ENCODE peak calls at places on chromosomes 16 and 17, in five cellular contexts. O, Q, M, K and Z are unnamed samples.

GRCh38 chr17:46181940-46182339 is 11.3 kb downstream of the KANSL1 start:
- DNase-seq in Q (no peak), O (no peak), K (no peak), M (no peak), Z (no peak)

GRCh38 chr17:48060249-48060648 is 12.1 kb downstream of the NFE2L1 start:
- DNase-seq in K (no peak), M (no peak), O (no peak), Q (no peak), Z (no peak)

GRCh38 chr16:12271006-12271405 is 294.5 kb downstream of the SNX29 start:
- DNase-seq in Q (no peak), K (peak; percentile 69), M (peak; percentile 52), O (no peak), Z (no peak)

GRCh38 chr16:24151482-24151939 is 104.6 kb upstream of the CACNG3 start:
- DNase-seq in O (no peak), M (no peak), K (peak; percentile 55), Q (peak; percentile 5), Z (peak; percentile 10)

GRCh38 chr16:2910441-2910840 is 1.3 kb upstream of the FLYWCH1 start:
- DNase-seq in Q (no peak), K (no peak), M (peak; percentile 19), O (no peak), Z (no peak)

GRCh38 chr16:30185683-30186421 is 2.5 kb downstream of the CORO1A start:
- DNase-seq in K (peak; percentile 26), M (no peak), O (peak; percentile 79), Q (peak; percentile 94), Z (no peak)

GRCh38 chr16:24993722-24994686 is 21.2 kb downstream of the ARHGAP17 start:
- DNase-seq in O (no peak), M (peak; percentile 96), K (no peak), Q (no peak), Z (no peak)

GRCh38 chr16:85537795-85538401 is 75.2 kb upstream of the GSE1 start:
- DNase-seq in M (no peak), K (peak; percentile 2), Q (no peak), O (no peak), Z (no peak)

GRCh38 chr16:11349599-11350276 is 4.5 kb downstream of the RMI2 start:
- DNase-seq in K (no peak), Q (no peak), O (no peak), M (peak; percentile 92), Z (no peak)

GRCh38 chr17:53470626-53471025 is 352.1 kb upstream of the KIF2B start:
- DNase-seq in M (no peak), Q (no peak), K (no peak), O (no peak), Z (no peak)

DNA sequence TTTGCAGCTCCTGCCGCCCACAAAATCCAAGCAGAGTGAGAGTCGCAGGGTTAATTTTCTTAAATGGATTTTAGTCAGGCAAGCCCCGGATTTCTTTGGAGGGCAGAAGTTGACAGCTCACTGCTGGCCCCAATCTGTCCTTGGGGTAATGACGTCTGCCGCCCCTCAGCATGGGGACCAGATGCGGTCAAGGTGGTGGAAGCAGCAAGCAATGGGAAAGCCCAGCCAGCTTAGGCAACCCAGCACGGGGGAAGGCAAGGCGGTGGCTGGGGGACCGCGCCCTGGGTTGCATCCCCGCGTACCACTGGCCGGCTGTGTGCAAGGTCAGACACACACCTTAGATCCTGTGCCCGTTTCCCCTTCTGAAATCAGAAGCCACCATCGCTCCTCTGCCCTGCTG is 321.7 kb downstream of the C16orf95 start:
- DNase-seq in Q (no peak), O (no peak), K (peak; percentile 6), M (no peak), Z (no peak)
- TF ChIP-seq EZH2 in Q (no peak), O (no peak), K (no peak), M (no peak), Z (no peak)

GRCh38 chr17:7816926-7817642 is 16.9 kb upstream of the KDM6B start:
- DNase-seq in O (no peak), M (no peak), K (no peak), Q (no peak), Z (no peak)
- TF ChIP-seq EZH2 in O (no peak), M (no peak), K (no peak), Q (no peak), Z (no peak)

GRCh38 chr17:76240461-76241204 is at the start of gene RNF157:
- DNase-seq in O (no peak), K (peak; percentile 89), M (peak; percentile 66), Q (no peak), Z (no peak)
- TF ChIP-seq EZH2 in O (no peak), K (peak; percentile 47), M (peak; percentile 88), Q (no peak), Z (no peak)

DNA sequence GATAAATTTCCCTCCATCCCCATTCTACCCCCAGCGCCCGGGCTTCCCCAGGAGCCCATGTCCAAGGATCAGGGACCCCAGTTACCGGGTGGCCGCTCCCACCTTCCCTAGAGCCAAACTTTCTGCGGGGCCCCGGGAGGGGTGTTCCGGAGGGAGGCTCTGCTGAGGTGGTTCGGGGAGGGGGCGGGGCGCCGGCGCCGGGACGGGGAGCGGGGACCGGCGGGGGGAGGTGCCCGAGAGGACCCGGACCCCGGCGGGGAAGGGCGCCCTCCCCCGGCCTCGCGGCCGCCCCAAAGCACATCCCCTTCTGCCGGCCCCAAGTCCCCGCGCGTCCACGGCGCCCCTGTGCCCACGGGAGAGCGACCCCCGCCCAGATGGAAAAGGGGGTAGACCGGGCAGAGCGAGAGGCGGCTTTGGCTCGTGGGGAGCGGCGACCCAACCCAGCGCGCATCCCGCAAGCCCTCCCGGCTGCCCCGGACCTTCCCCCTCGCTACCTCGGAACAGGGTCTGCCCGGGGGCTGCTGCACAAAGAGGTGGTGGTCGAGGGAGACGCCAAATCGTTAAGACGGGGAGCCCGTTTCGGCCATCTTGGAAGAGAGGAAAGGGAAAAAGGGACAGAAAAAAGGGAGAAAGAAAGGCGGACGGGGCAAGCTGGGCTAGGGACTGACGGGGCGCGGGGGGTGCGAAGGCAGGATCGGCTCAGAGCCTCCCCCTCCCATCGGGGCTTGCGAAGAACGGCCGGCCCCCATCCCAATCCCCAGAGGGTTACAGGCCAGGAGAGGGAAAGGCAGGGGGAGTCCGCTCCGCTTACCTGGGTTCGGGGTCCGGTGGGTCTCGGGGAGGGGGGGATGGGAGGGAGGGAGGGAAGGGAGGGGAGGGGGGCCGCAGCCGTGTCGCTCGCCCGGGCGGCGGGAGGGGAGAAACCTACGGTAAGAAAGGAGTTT is 479 bp downstream of the PCGF2 start:
- DNase-seq in K (peak; percentile 55), O (no peak), M (peak; percentile 57), Q (peak; percentile 68), Z (no peak)
- TF ChIP-seq EZH2 in K (no peak), O (no peak), M (no peak), Q (no peak), Z (no peak)